ENCODE peak calls at places on chromosomes 16 and 17, in seven cellular contexts. X is left ventricle myocardium inferior; E is HCT116; V is GM23248; L is transverse colon; D is upper lobe of right lung; A is effector memory CD4-positive, alpha-beta T cell. G is an unnamed sample. For H3K4me1 and H3K27me3, the result is how much of the 10 kb centered on the place peaks cover.

GRCh38 chr16:88560722-88561484 is 9.3 kb upstream of the ZC3H18 start:
- DNase-seq in X (no peak), E (no peak), V (peak), L (no peak), D (no peak), A (no peak), G (no peak)

GRCh38 chr16:25707982-25708583 is 16.3 kb downstream of the HS3ST4 start:
- DNase-seq in X (no peak), E (peak), V (peak), L (peak), D (no peak), A (no peak), G (no peak)

GRCh38 chr17:79126139-79126538 is 51.5 kb downstream of the ENGASE start:
- DNase-seq in X (no peak), E (no peak), V (no peak), L (peak), D (no peak), A (no peak), G (no peak)

GRCh38 chr17:2563543-2563942 is 29.9 kb upstream of the PAFAH1B1 start:
- DNase-seq in X (no peak), E (no peak), V (no peak), L (no peak), D (no peak), A (no peak), G (no peak)

GRCh38 chr17:17836250-17836817 is 452 bp downstream of the SREBF1 start:
- DNase-seq in X (peak), E (peak), V (peak), L (peak), D (peak), A (peak), G (peak)

GRCh38 chr17:21089145-21089544 is 37.6 kb upstream of the DHRS7B start:
- DNase-seq in X (no peak), E (no peak), V (peak), L (no peak), D (no peak), A (no peak), G (no peak)

GRCh38 chr16:89376812-89377445 is 113.4 kb downstream of the ANKRD11 start:
- DNase-seq in X (no peak), E (no peak), V (no peak), L (no peak), D (no peak), A (no peak), G (no peak)

GRCh38 chr17:54256530-54256929 is 433.8 kb downstream of the KIF2B start:
- DNase-seq in X (no peak), E (no peak), V (no peak), L (no peak), D (no peak), A (no peak), G (no peak)

GRCh38 chr16:30786115-30786935 is 680 bp downstream of the ZNF629 start:
- DNase-seq in X (no peak), E (no peak), V (peak), L (peak), D (peak), A (no peak), G (no peak)

GRCh38 chr16:50245417-50246298 is 20.7 kb upstream of the ADCY7 start:
- DNase-seq in X (no peak), E (peak), V (peak), L (peak), D (peak), A (no peak), G (no peak)

GRCh38 chr17:77337150-77337549 is 196.4 kb downstream of the SEC14L1 start:
- DNase-seq in X (no peak), E (no peak), V (peak), L (no peak), D (no peak), A (no peak), G (no peak)

GRCh38 chr17:51260960-51261958 is 913 bp downstream of the UTP18 start:
- DNase-seq in X (peak), E (peak), V (peak), L (peak), D (peak), A (peak), G (peak)

GRCh38 chr17:55279203-55279602 is 14.4 kb downstream of the HLF start:
- DNase-seq in X (no peak), E (no peak), V (no peak), L (no peak), D (no peak), A (no peak), G (no peak)

GRCh38 chr17:42548070-42548837 is 4.5 kb upstream of the HSD17B1 start:
- DNase-seq in X (peak), E (no peak), V (no peak), L (peak), D (peak), A (peak), G (peak)

DNA sequence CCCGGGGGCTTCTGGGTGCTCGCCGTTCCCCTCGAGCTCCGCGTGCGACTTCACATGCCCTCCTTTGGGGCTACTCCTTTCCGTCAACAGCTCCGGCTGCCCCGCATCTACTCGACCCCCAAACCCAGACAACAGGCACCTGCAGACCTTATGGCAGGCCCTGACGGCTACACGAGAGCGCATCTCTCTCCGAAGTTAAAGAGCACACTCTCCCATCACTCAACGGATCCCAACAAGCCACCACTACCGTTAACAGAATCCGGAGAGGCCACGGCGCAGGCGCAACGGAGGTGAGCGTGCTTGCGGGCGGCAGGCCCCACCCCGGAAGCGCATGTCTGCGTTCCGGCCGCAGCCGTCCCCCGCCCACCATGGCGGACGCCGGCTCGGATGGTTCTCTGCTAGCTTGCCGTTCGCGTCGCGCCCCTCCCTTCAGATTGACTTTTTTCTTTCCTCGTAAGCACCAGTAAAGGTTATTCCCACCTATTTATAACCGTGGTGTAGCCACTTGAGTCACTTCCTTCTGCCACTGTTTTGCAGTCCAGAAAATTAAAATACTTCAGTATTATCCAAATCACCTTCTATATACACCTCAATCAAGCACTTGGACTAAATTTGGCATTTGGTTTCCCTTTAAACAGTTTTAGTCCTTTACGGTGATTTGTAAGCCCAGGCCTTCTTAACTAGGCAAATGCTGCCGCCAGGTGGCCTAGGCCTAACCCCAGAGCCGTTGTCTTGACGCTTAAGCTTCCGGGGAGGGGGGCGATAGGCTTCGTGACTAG is at the start of gene POLG2:
- DNase-seq in X (peak), E (peak), V (peak), L (peak), D (peak), A (peak), G (peak)
- H3K4me1 ChIP-seq in X (half or more), E (half or more), V (half or more), L (under half), D (under half), A (under half), G (half or more)

DNA sequence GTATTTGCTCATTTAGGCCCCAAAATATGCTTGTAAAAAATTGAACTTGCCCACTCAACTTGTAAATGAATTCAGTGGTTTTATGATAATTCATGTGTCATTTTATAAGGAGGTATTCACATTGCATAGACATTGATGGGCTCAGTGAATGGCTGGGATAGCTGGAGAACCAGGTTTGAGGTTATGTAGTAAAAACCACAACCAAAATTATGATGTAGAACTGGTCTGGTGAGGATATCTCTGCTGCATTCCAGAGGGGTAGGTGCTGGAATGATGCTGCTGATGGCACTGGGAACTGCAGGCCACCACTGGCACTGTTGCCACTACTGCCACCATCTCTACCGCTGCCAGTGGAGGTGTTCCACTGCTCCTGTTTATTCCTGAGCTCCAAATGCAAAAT is 21.5 kb upstream of the RABEP1 start:
- DNase-seq in X (no peak), E (no peak), V (no peak), L (no peak), D (no peak), A (no peak), G (no peak)
- H3K27ac ChIP-seq in X (no peak), E (no peak), V (no peak), L (no peak), D (no peak), A (no peak), G (no peak)

GRCh38 chr17:48491527-48492273 is 39.1 kb downstream of the HOXB1 start:
- DNase-seq in X (no peak), E (no peak), V (peak), L (no peak), D (no peak), A (no peak), G (no peak)

GRCh38 chr17:48497103-48497502 is 33.7 kb downstream of the HOXB1 start:
- DNase-seq in X (no peak), E (no peak), V (peak), L (no peak), D (no peak), A (no peak), G (no peak)

GRCh38 chr17:48490391-48491026 is 40.3 kb downstream of the HOXB1 start:
- DNase-seq in X (no peak), E (no peak), V (no peak), L (no peak), D (no peak), A (no peak), G (no peak)

GRCh38 chr17:48492401-48493298 is 38.2 kb downstream of the HOXB1 start:
- DNase-seq in X (peak), E (no peak), V (peak), L (peak), D (peak), A (peak), G (peak)

GRCh38 chr17:48494335-48494734 is 36.5 kb downstream of the HOXB1 start:
- DNase-seq in X (no peak), E (no peak), V (peak), L (no peak), D (no peak), A (no peak), G (no peak)
- H3K27me3 ChIP-seq in X (half or more), E (under half), V (under half), L (under half), D (under half), A (under half), G (under half)

GRCh38 chr17:64015447-64015846 is 5.0 kb downstream of the ICAM2 start:
- DNase-seq in X (no peak), E (no peak), V (no peak), L (no peak), D (no peak), A (no peak), G (no peak)
- H3K4me1 ChIP-seq in X (under half), E (under half), V (under half), L (under half), D (under half), A (under half), G (half or more)

GRCh38 chr17:57862990-57863667 is 13.3 kb upstream of the MRPS23 start:
- DNase-seq in X (no peak), E (no peak), V (no peak), L (no peak), D (peak), A (no peak), G (peak)
- H3K27ac ChIP-seq in X (peak), E (no peak), V (no peak), L (peak), D (no peak), A (no peak), G (no peak)

GRCh38 chr16:86969716-86970115 is 347.5 kb downstream of the C16orf95 start:
- DNase-seq in X (no peak), E (no peak), V (no peak), L (no peak), D (peak), A (no peak), G (no peak)

GRCh38 chr16:86966781-86967180 is 350.4 kb downstream of the C16orf95 start:
- DNase-seq in X (no peak), E (no peak), V (no peak), L (no peak), D (no peak), A (no peak), G (no peak)

GRCh38 chr16:86970726-86971125 is 346.5 kb downstream of the C16orf95 start:
- DNase-seq in X (no peak), E (no peak), V (no peak), L (no peak), D (peak), A (no peak), G (no peak)

GRCh38 chr16:86970279-86970678 is 346.9 kb downstream of the C16orf95 start:
- DNase-seq in X (no peak), E (no peak), V (no peak), L (no peak), D (peak), A (no peak), G (no peak)

GRCh38 chr16:86968866-86969265 is 348.3 kb downstream of the C16orf95 start:
- DNase-seq in X (no peak), E (no peak), V (no peak), L (no peak), D (peak), A (no peak), G (no peak)
- H3K27me3 ChIP-seq in X (under half), E (under half), V (under half), L (under half), D (under half), A (under half), G (under half)

DNA sequence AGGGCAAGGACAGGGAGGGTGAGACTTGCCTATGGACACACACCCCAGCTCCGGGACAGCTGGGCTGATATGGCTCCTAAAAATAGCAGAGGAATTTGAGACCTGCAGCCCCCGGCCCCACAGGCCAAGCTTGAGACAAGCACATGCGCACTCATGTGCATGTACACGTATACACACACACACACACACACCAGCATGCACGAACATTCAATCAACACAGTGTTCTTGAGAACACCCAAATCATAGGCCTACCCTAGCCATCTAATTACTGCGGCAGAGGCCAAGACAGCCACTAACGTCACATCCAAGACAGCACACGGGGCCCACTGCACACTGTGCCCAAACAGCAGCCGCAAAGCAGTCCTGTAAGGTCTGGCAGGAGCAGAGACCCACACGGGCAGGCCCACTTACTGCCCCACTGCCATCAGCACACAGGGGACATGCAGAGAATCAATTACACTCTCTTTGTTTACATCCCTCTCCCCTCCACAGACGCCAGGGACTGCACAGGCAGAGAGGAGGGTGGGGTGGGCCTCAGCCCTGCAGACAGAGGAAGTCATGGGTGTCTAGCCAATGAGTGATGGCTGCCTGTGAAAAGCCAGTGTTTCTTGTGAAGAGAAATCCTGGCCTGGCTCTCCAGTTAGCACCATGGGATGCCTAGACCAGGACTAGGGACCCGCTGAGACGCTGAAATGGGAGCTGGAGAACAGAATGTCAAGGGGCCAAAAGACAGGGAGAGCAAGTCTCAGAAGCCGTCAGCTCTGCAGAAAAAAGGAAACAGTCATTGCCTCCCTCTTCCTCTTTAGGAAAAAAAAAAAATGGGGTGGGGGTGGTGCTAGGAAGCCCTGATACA is 39.3 kb downstream of the MYO18A start:
- DNase-seq in X (no peak), E (no peak), V (no peak), L (no peak), D (no peak), A (peak), G (peak)
- H3K4me1 ChIP-seq in X (half or more), E (half or more), V (half or more), L (under half), D (half or more), A (half or more), G (half or more)

GRCh38 chr17:75208161-75208560 is 2.7 kb downstream of the NUP85 start:
- DNase-seq in X (no peak), E (no peak), V (no peak), L (no peak), D (no peak), A (no peak), G (no peak)
- H3K27ac ChIP-seq in X (no peak), E (no peak), V (no peak), L (no peak), D (no peak), A (no peak), G (no peak)

GRCh38 chr17:74738051-74738996 is 1.3 kb downstream of the RAB37 start:
- DNase-seq in X (peak), E (no peak), V (no peak), L (peak), D (no peak), A (peak), G (peak)
- H3K27me3 ChIP-seq in X (half or more), E (under half), V (half or more), L (under half), D (under half), A (under half), G (under half)

DNA sequence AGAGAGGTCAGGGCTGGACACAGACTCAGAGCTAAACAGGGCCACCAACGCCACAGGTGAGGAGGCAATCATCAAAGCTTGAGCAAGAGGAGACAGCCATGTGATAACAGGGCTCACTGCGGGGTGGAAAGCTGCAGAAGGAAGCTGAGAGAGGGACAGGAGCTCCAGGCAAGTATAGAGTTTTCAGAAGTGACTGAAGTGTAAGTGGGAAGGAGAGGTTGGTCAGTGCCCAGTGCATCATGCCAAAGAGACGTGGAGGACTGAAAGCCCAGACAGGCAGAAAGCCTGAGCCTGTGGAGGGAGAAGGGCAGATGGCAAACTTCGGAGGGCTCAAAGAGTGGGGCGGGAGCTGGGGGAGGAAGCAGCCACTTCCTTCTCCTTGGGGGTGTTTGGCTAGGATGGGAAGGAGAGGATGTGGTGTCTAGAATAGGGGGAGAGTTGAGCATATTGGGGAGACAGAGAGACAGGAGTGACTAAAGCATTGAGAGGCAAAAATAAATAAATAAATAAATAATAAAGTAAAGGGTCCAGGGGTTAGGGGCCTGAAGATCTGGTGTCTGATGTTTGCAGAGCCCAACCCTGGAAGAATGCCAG is 2.6 kb downstream of the KIFC3 start:
- DNase-seq in X (no peak), E (no peak), V (no peak), L (no peak), D (no peak), A (no peak), G (no peak)
- H3K4me1 ChIP-seq in X (half or more), E (half or more), V (under half), L (under half), D (half or more), A (under half), G (under half)